ENCODE peak calls at places on chromosomes 4 and X, in eight cellular contexts. P, B, G, H, Q, C, U and T are unnamed samples.

GRCh38 chr4:46909078-46909477 is at the start of gene COX7B2:
- DNase-seq in P (no peak), B (no peak), G (no peak), H (no peak), Q (no peak), C (no peak), U (no peak), T (no peak)

GRCh38 chrX:10514891-10515290 is 105.5 kb downstream of the MID1 start:
- DNase-seq in P (no peak), B (no peak), G (no peak), H (peak), Q (peak), C (no peak), U (peak), T (peak)

GRCh38 chr4:23979534-23979933 is 89.7 kb upstream of the PPARGC1A start:
- DNase-seq in P (no peak), B (no peak), G (no peak), H (no peak), Q (no peak), C (no peak), U (no peak), T (no peak)

GRCh38 chr4:74223801-74224200 is 65.9 kb downstream of the MTHFD2L start:
- DNase-seq in P (no peak), B (no peak), G (no peak), H (peak), Q (peak), C (no peak), U (peak), T (peak)

GRCh38 chrX:111779582-111779981 is 96.4 kb upstream of the TRPC5OS start:
- DNase-seq in P (no peak), B (peak), G (no peak), H (peak), Q (no peak), C (no peak), U (no peak), T (no peak)

GRCh38 chr4:112514449-112515277 is 1.3 kb downstream of the NEUROG2 start:
- DNase-seq in P (no peak), B (no peak), G (peak), H (no peak), Q (no peak), C (peak), U (no peak), T (no peak)

GRCh38 chr4:26204911-26205368 is 115.9 kb upstream of the RBPJ start:
- DNase-seq in P (no peak), B (no peak), G (no peak), H (no peak), Q (no peak), C (no peak), U (no peak), T (no peak)

GRCh38 chr4:55612341-55612740 is 20.3 kb upstream of the PDCL2 start:
- DNase-seq in P (no peak), B (no peak), G (no peak), H (no peak), Q (no peak), C (no peak), U (no peak), T (no peak)

GRCh38 chrX:81202413-81202794 is 502 bp downstream of the SH3BGRL start:
- DNase-seq in P (no peak), B (no peak), G (no peak), H (peak), Q (no peak), C (peak), U (peak), T (no peak)

GRCh38 chrX:49695276-49696180 is at the start of gene PAGE1:
- DNase-seq in P (no peak), B (no peak), G (no peak), H (no peak), Q (no peak), C (no peak), U (no peak), T (no peak)

GRCh38 chr4:71476240-71476639 is 137.4 kb downstream of the SLC4A4 start:
- DNase-seq in P (no peak), B (no peak), G (no peak), H (no peak), Q (no peak), C (no peak), U (peak), T (no peak)

GRCh38 chrX:41333744-41333993 is 293 bp upstream of the DDX3X start:
- DNase-seq in P (no peak), B (peak), G (no peak), H (peak), Q (peak), C (peak), U (peak), T (peak)

GRCh38 chr4:96524311-96524875 is 684.5 kb downstream of the PDHA2 start:
- DNase-seq in P (no peak), B (no peak), G (no peak), H (no peak), Q (no peak), C (no peak), U (no peak), T (no peak)

GRCh38 chr4:73730292-73730691 is 10.1 kb upstream of the CXCL8 start:
- DNase-seq in P (no peak), B (no peak), G (no peak), H (no peak), Q (peak), C (no peak), U (no peak), T (peak)

GRCh38 chrX:12974217-12974796 is 603 bp upstream of the TMSB4X start:
- DNase-seq in P (no peak), B (peak), G (peak), H (peak), Q (peak), C (peak), U (peak), T (peak)

GRCh38 chrX:129981207-129981553 is 1.3 kb upstream of the BCORL1 start:
- DNase-seq in P (no peak), B (no peak), G (no peak), H (no peak), Q (no peak), C (no peak), U (no peak), T (no peak)

GRCh38 chrX:129981752-129982299 is 609 bp upstream of the BCORL1 start:
- DNase-seq in P (no peak), B (no peak), G (no peak), H (no peak), Q (no peak), C (no peak), U (no peak), T (no peak)

GRCh38 chrX:129983575-129984131 is 1.2 kb downstream of the BCORL1 start:
- DNase-seq in P (no peak), B (no peak), G (peak), H (no peak), Q (no peak), C (no peak), U (no peak), T (peak)

GRCh38 chrX:129984196-129984962 is 1.9 kb downstream of the BCORL1 start:
- DNase-seq in P (no peak), B (no peak), G (peak), H (no peak), Q (peak), C (peak), U (no peak), T (peak)

GRCh38 chrX:129982300-129983246 is at the start of gene BCORL1:
- DNase-seq in P (peak), B (peak), G (peak), H (peak), Q (peak), C (peak), U (peak), T (peak)
- H3K4me3 ChIP-seq in P (no peak), B (no peak), G (no peak), H (no peak), Q (peak), C (peak), U (peak), T (peak)

GRCh38 chrX:19912-20571 is 261.1 kb upstream of the PLCXD1 start:
- DNase-seq in P (no peak), B (no peak), G (peak), H (no peak), Q (peak), C (peak), U (no peak), T (no peak)
- H3K4me3 ChIP-seq in P (no peak), B (no peak), G (no peak), H (peak), Q (peak), C (no peak), U (no peak), T (peak)

DNA sequence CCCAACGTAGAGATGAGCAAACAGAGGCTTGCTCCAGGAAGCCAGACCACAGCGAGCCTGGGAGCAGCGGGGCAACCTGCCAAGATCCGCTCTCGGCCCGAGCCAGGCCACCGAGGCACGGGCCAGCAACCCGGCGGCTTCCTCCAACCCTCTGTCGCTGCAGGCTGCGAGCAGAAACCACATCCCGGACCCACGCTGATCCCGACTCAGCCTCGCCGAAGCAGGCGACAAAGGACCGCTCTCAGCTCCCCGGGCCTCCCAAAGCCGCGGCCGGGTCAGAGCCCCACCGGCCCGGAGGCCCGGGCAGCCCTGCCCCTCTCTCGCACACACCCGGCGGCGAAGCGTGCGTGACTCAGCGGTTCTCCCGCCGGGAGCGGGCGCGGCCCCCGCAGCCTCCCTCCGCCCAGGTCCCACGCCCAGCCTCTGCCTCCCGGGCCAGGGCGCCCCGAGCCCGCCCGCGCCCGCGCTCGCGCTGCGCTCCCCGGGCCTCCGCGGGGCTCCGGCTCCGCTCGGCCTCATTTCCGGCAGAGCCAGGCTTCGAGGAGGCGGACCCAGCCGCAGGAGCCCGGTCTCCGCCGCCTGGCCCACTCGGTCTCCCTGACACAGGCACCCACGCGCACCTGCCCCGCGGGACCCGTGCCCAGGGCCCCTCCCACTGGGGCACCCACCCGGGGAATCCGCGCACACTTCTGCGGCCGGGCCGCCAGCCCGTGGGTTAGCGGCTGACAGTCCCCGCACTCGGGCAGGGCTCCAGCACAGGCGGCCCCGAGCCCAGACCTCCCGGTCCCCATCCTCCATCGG is 1.7 kb downstream of the PPP2R2C start:
- DNase-seq in P (peak), B (no peak), G (peak), H (peak), Q (peak), C (no peak), U (peak), T (peak)
- H3K4me3 ChIP-seq in P (peak), B (no peak), G (peak), H (peak), Q (peak), C (no peak), U (no peak), T (peak)

GRCh38 chrX:16114640-16115039 is 8.7 kb upstream of the GRPR start:
- DNase-seq in P (no peak), B (no peak), G (no peak), H (peak), Q (peak), C (peak), U (peak), T (peak)

GRCh38 chrX:16120431-16120830 is 2.9 kb upstream of the GRPR start:
- DNase-seq in P (no peak), B (no peak), G (no peak), H (no peak), Q (no peak), C (peak), U (no peak), T (no peak)

GRCh38 chrX:16123222-16123786 is at the start of gene GRPR:
- DNase-seq in P (peak), B (peak), G (peak), H (peak), Q (peak), C (peak), U (peak), T (peak)

GRCh38 chrX:16124201-16124600 is 836 bp downstream of the GRPR start:
- DNase-seq in P (no peak), B (no peak), G (no peak), H (no peak), Q (no peak), C (no peak), U (no peak), T (no peak)

GRCh38 chrX:16119353-16120220 is 3.8 kb upstream of the GRPR start:
- DNase-seq in P (no peak), B (peak), G (no peak), H (no peak), Q (no peak), C (peak), U (no peak), T (peak)
- H3K4me3 ChIP-seq in P (no peak), B (no peak), G (no peak), H (no peak), Q (no peak), C (no peak), U (no peak), T (no peak)

DNA sequence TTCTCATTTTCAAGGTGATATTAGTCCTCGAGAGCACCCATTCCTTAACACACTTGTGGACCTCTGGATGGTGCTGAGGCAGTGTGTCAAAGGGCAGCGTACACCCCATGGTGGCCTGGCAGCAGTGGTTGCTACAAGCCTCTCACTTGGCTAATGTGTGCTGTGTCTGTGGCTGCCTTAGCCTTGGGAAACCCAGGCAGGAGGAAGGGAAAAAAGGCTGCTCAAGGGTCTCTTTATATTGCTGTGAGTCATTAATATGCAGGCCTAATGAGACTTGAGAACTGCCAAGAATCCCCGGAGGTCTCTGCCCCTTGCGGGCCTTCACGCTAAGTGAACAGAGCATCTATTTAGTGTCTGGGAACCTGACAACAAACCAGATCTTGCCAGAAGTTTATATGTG is 7.0 kb downstream of the PCDH10 start:
- DNase-seq in P (peak), B (no peak), G (no peak), H (no peak), Q (no peak), C (no peak), U (no peak), T (peak)
- H3K4me3 ChIP-seq in P (peak), B (no peak), G (no peak), H (no peak), Q (no peak), C (no peak), U (no peak), T (no peak)

GRCh38 chr4:99947190-99947578 is 766 bp upstream of the DNAJB14 start:
- DNase-seq in P (no peak), B (no peak), G (no peak), H (peak), Q (no peak), C (no peak), U (no peak), T (peak)

GRCh38 chr4:99945718-99946345 is 586 bp downstream of the DNAJB14 start:
- DNase-seq in P (peak), B (peak), G (no peak), H (peak), Q (peak), C (peak), U (peak), T (peak)

GRCh38 chr4:99949034-99949998 is 759 bp downstream of the H2AZ1 start:
- DNase-seq in P (peak), B (peak), G (peak), H (peak), Q (peak), C (peak), U (peak), T (peak)

GRCh38 chr4:99946346-99947189 is at the start of gene DNAJB14:
- DNase-seq in P (peak), B (peak), G (peak), H (peak), Q (peak), C (peak), U (peak), T (peak)

DNA sequence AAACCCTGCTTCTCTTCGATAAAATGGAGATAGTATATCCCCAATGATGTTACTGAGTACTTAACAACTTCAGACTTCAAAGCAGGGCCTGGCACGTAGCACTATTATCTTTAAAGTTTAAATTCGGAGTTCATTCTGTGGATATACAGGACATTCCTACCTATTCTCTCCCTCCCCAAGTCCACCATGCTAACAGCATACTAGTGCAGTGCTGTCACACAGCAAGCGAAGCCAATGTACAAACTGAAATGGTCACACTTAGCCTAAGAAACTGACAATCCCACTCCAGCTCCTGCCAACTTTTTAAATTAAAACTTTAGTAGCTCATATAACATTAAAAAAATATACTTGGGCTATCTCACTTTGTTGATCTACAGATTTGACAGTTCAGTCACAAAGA is 1.2 kb upstream of the DNAJB14 start:
- DNase-seq in P (no peak), B (no peak), G (no peak), H (no peak), Q (no peak), C (no peak), U (no peak), T (peak)
- H3K4me3 ChIP-seq in P (peak), B (peak), G (no peak), H (no peak), Q (no peak), C (peak), U (no peak), T (peak)

DNA sequence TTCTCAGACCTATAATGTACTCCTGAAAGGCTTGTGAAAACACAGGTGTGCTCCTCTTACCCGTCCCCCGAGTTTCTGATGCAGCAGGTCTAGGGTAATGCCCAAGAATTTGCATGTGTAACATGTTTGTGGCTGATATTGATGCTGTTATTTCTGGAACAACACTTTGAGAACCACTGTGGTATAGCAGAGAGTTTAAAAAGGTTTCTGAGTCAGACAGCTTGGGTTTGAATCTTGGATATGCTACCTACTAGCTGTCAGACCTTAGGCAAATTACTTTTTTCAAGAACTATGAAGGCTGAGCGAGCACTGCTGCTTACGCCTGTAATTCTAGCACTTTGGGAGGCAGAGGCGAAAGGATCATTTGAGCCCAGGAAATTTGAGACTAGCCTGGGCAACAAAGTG is 4.9 kb downstream of the AFF1 start:
- DNase-seq in P (no peak), B (no peak), G (no peak), H (no peak), Q (no peak), C (peak), U (no peak), T (no peak)
- H3K4me3 ChIP-seq in P (no peak), B (no peak), G (no peak), H (no peak), Q (no peak), C (peak), U (no peak), T (no peak)

DNA sequence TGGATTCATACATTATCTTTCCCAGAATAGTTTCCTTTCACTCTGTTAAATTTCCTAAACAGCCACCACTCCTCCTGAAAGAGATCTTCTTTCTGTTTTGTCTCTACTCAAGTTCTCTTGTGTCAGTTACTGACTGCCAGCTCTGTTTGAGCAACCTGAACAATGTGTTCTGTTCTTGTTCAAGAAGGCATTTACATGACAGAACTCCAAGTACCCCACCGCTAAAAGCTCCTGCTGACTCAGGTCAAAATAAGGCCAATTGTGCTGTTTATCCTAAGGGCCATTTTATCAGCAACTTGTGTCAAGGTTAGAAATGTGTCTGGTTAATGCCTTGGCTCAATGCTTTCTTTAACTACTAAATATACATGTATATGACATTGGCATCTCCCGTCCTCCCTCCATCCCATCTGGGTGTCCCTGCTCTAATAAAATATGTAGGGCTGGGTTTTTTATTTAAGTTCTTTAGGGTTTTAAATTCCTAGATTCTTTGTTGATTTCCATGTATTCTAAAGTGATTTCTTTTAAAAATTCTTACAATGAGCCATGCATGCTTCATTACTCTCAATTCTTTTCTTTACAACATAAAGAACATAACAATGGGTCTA is 144.3 kb upstream of the PAQR3 start:
- DNase-seq in P (no peak), B (no peak), G (no peak), H (peak), Q (no peak), C (no peak), U (no peak), T (peak)
- H3K4me3 ChIP-seq in P (no peak), B (no peak), G (no peak), H (no peak), Q (no peak), C (no peak), U (no peak), T (no peak)

GRCh38 chr4:8856835-8857590 is 14.6 kb downstream of the HMX1 start:
- DNase-seq in P (no peak), B (no peak), G (no peak), H (no peak), Q (no peak), C (no peak), U (no peak), T (no peak)
- H3K4me3 ChIP-seq in P (peak), B (no peak), G (no peak), H (no peak), Q (no peak), C (no peak), U (no peak), T (no peak)

GRCh38 chr4:80265571-80266266 is 745 bp upstream of the FGF5 start:
- DNase-seq in P (no peak), B (no peak), G (no peak), H (peak), Q (peak), C (no peak), U (peak), T (peak)

GRCh38 chr4:80266902-80267380 is 477 bp downstream of the FGF5 start:
- DNase-seq in P (peak), B (peak), G (no peak), H (no peak), Q (peak), C (no peak), U (peak), T (peak)

GRCh38 chr4:80268081-80268823 is 1.8 kb downstream of the FGF5 start:
- DNase-seq in P (no peak), B (no peak), G (no peak), H (no peak), Q (peak), C (no peak), U (peak), T (peak)

GRCh38 chr4:80264825-80265224 is 1.6 kb upstream of the FGF5 start:
- DNase-seq in P (no peak), B (no peak), G (no peak), H (no peak), Q (no peak), C (no peak), U (no peak), T (no peak)

GRCh38 chr4:80266267-80266901 is at the start of gene FGF5:
- DNase-seq in P (peak), B (peak), G (no peak), H (peak), Q (peak), C (no peak), U (peak), T (peak)
- H3K4me3 ChIP-seq in P (peak), B (peak), G (peak), H (peak), Q (peak), C (no peak), U (peak), T (peak)